ENCODE peak calls at places on chromosomes 16 and 17, in four cellular contexts. One of them, this sample, is unnamed.

GRCh38 chr17:40283662-40284061 is 4.0 kb upstream of the CDC6 start:
- DNase-seq in ascending aorta: no peak
- DNase-seq in CD8-positive, alpha-beta T cell: no peak
- DNase-seq in GM12878: no peak
- DNase-seq in this sample: no peak

GRCh38 chr16:35308674-35309073 is 1849.3 kb downstream of the TP53TG3F start:
- DNase-seq in ascending aorta: no peak
- DNase-seq in CD8-positive, alpha-beta T cell: no peak
- DNase-seq in GM12878: no peak
- DNase-seq in this sample: no peak

GRCh38 chr17:37672545-37673078 is 29.4 kb upstream of the DDX52 start:
- DNase-seq in ascending aorta: no peak
- DNase-seq in CD8-positive, alpha-beta T cell: no peak
- DNase-seq in GM12878: no peak
- DNase-seq in this sample: no peak

GRCh38 chr16:85055503-85056210 is 28.1 kb downstream of the KIAA0513 start:
- DNase-seq in ascending aorta: peak; percentile 49
- DNase-seq in CD8-positive, alpha-beta T cell: peak; percentile 91
- DNase-seq in GM12878: peak; percentile 92
- DNase-seq in this sample: peak; percentile 62

GRCh38 chr16:50666658-50667496 is 14.2 kb downstream of the SNX20 start:
- DNase-seq in ascending aorta: no peak
- DNase-seq in CD8-positive, alpha-beta T cell: peak; percentile 52
- DNase-seq in GM12878: peak; percentile 58
- DNase-seq in this sample: no peak

GRCh38 chr16:49048557-49048956 is 233.1 kb downstream of the CBLN1 start:
- DNase-seq in ascending aorta: no peak
- DNase-seq in CD8-positive, alpha-beta T cell: no peak
- DNase-seq in GM12878: no peak
- DNase-seq in this sample: no peak

GRCh38 chr16:56841659-56842058 is 23.3 kb upstream of the SLC12A3 start:
- DNase-seq in ascending aorta: no peak
- DNase-seq in CD8-positive, alpha-beta T cell: no peak
- DNase-seq in GM12878: no peak
- DNase-seq in this sample: no peak

GRCh38 chr16:79294568-79294967 is 306.0 kb downstream of the MAF start:
- DNase-seq in ascending aorta: no peak
- DNase-seq in CD8-positive, alpha-beta T cell: no peak
- DNase-seq in GM12878: no peak
- DNase-seq in this sample: no peak

GRCh38 chr16:78770353-78771091 is 671.1 kb downstream of the WWOX start:
- DNase-seq in ascending aorta: no peak
- DNase-seq in CD8-positive, alpha-beta T cell: peak; percentile 71
- DNase-seq in GM12878: no peak
- DNase-seq in this sample: peak; percentile 86

GRCh38 chr16:87317766-87318121 is 552 bp upstream of the C16orf95 start:
- DNase-seq in ascending aorta: no peak
- DNase-seq in CD8-positive, alpha-beta T cell: no peak
- DNase-seq in GM12878: no peak
- DNase-seq in this sample: peak; percentile 69

GRCh38 chr16:53090591-53091507 is 36.1 kb downstream of the CHD9 start:
- DNase-seq in ascending aorta: peak; percentile 86
- DNase-seq in CD8-positive, alpha-beta T cell: peak; percentile 23
- DNase-seq in GM12878: peak; percentile 59
- DNase-seq in this sample: peak; percentile 87

GRCh38 chr17:80263253-80264047 is 2.8 kb downstream of the RNF213 start:
- DNase-seq in ascending aorta: peak; percentile 71
- DNase-seq in CD8-positive, alpha-beta T cell: peak; percentile 87
- DNase-seq in GM12878: peak; percentile 89
- DNase-seq in this sample: peak; percentile 90

GRCh38 chr17:49889500-49889899 is 41.6 kb upstream of the TAC4 start:
- DNase-seq in ascending aorta: no peak
- DNase-seq in CD8-positive, alpha-beta T cell: no peak
- DNase-seq in GM12878: no peak
- DNase-seq in this sample: no peak

GRCh38 chr16:31362476-31363405 is 7.8 kb downstream of the ITGAX start:
- DNase-seq in ascending aorta: no peak
- DNase-seq in CD8-positive, alpha-beta T cell: no peak
- DNase-seq in GM12878: no peak
- DNase-seq in this sample: no peak

GRCh38 chr16:16073884-16074781 is 124.7 kb downstream of the ABCC1 start:
- DNase-seq in ascending aorta: no peak
- DNase-seq in CD8-positive, alpha-beta T cell: no peak
- DNase-seq in GM12878: no peak
- DNase-seq in this sample: peak; percentile 42

GRCh38 chr16:23754594-23755483 is at the start of gene CHP2:
- DNase-seq in ascending aorta: no peak
- DNase-seq in CD8-positive, alpha-beta T cell: no peak
- DNase-seq in GM12878: no peak
- DNase-seq in this sample: peak; percentile 26

GRCh38 chr17:20073056-20073979 is 64.2 kb downstream of the SPECC1 start:
- DNase-seq in ascending aorta: no peak
- DNase-seq in CD8-positive, alpha-beta T cell: peak; percentile 38
- DNase-seq in GM12878: no peak
- DNase-seq in this sample: peak; percentile 56

GRCh38 chr16:376817-377418 is 4.9 kb downstream of the PGAP6 start:
- DNase-seq in ascending aorta: no peak
- DNase-seq in CD8-positive, alpha-beta T cell: peak; percentile 10
- DNase-seq in GM12878: no peak
- DNase-seq in this sample: no peak

GRCh38 chr16:78362736-78363135 is 263.3 kb downstream of the WWOX start:
- DNase-seq in ascending aorta: no peak
- DNase-seq in CD8-positive, alpha-beta T cell: no peak
- DNase-seq in GM12878: no peak
- DNase-seq in this sample: no peak

GRCh38 chr17:59853168-59853918 is 39.4 kb downstream of the TUBD1 start:
- DNase-seq in ascending aorta: no peak
- DNase-seq in CD8-positive, alpha-beta T cell: peak; percentile 46
- DNase-seq in GM12878: no peak
- DNase-seq in this sample: no peak

GRCh38 chr17:82781894-82782274 is 30.0 kb downstream of the TBCD start:
- DNase-seq in ascending aorta: no peak
- DNase-seq in CD8-positive, alpha-beta T cell: peak; percentile 87
- DNase-seq in GM12878: peak; percentile 17
- DNase-seq in this sample: peak; percentile 82

GRCh38 chr17:4329838-4330237 is 36.6 kb downstream of the UBE2G1 start:
- DNase-seq in ascending aorta: no peak
- DNase-seq in CD8-positive, alpha-beta T cell: no peak
- DNase-seq in GM12878: no peak
- DNase-seq in this sample: no peak

GRCh38 chr16:17368951-17369350 is 101.8 kb downstream of the XYLT1 start:
- DNase-seq in ascending aorta: no peak
- DNase-seq in CD8-positive, alpha-beta T cell: peak; percentile 45
- DNase-seq in GM12878: no peak
- DNase-seq in this sample: no peak

GRCh38 chr17:81917565-81918332 is at the start of gene SIRT7:
- DNase-seq in ascending aorta: no peak
- DNase-seq in CD8-positive, alpha-beta T cell: peak; percentile 83
- DNase-seq in GM12878: peak; percentile 45
- DNase-seq in this sample: peak; percentile 75

GRCh38 chr16:30395992-30396560 is 856 bp downstream of the ZNF48 start:
- DNase-seq in ascending aorta: no peak
- DNase-seq in CD8-positive, alpha-beta T cell: no peak
- DNase-seq in GM12878: no peak
- DNase-seq in this sample: no peak

GRCh38 chr16:66961065-66961744 is at the start of gene CES3:
- DNase-seq in ascending aorta: no peak
- DNase-seq in CD8-positive, alpha-beta T cell: peak; percentile 56
- DNase-seq in GM12878: no peak
- DNase-seq in this sample: peak; percentile 83
- TF ChIP-seq CTCF in ascending aorta: no peak
- TF ChIP-seq CTCF in CD8-positive, alpha-beta T cell: peak; percentile 57
- TF ChIP-seq CTCF in GM12878: peak; percentile 91
- TF ChIP-seq CTCF in this sample: peak; percentile 64

GRCh38 chr16:65534121-65534528 is 412.3 kb upstream of the CDH11 start:
- DNase-seq in ascending aorta: no peak
- DNase-seq in CD8-positive, alpha-beta T cell: no peak
- DNase-seq in GM12878: no peak
- DNase-seq in this sample: no peak

GRCh38 chr16:65531475-65531874 is 409.6 kb upstream of the CDH11 start:
- DNase-seq in ascending aorta: no peak
- DNase-seq in CD8-positive, alpha-beta T cell: no peak
- DNase-seq in GM12878: no peak
- DNase-seq in this sample: no peak

GRCh38 chr16:65532846-65533245 is 411.0 kb upstream of the CDH11 start:
- DNase-seq in ascending aorta: no peak
- DNase-seq in CD8-positive, alpha-beta T cell: no peak
- DNase-seq in GM12878: no peak
- DNase-seq in this sample: no peak

GRCh38 chr16:65537336-65537735 is 415.5 kb upstream of the CDH11 start:
- DNase-seq in ascending aorta: no peak
- DNase-seq in CD8-positive, alpha-beta T cell: no peak
- DNase-seq in GM12878: no peak
- DNase-seq in this sample: no peak

DNA sequence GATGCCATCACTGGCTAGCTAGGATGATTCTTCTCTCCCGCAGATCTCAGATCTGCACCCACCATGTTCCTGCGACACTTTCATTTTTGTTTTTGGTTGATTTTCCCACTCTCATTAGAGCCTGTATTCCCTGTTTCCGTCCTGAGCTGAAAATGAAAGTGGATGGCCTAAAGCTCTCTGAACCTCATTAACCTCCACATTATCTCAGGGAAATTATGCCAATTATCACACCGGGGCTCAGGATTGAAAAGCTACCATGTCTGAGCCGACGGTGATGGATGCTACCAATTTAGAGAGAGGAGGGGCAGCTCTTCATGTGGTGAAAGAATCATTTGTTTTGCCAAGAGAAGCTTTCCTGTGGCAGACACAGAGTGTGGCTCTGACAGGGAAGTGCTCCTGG is 410.4 kb upstream of the CDH11 start:
- DNase-seq in ascending aorta: no peak
- DNase-seq in CD8-positive, alpha-beta T cell: no peak
- DNase-seq in GM12878: no peak
- DNase-seq in this sample: no peak
- H3K4me3 ChIP-seq in ascending aorta: no peak overlapping the region
- H3K4me3 ChIP-seq in CD8-positive, alpha-beta T cell: no peak overlapping the region
- H3K4me3 ChIP-seq in GM12878: no peak overlapping the region
- H3K4me3 ChIP-seq in this sample: no peak overlapping the region

GRCh38 chr16:12902511-12903324 is 1.3 kb downstream of the SHISA9 start:
- DNase-seq in ascending aorta: no peak
- DNase-seq in CD8-positive, alpha-beta T cell: no peak
- DNase-seq in GM12878: no peak
- DNase-seq in this sample: no peak
- H3K27ac ChIP-seq in ascending aorta: no peak overlapping the region
- H3K27ac ChIP-seq in CD8-positive, alpha-beta T cell: no peak overlapping the region
- H3K27ac ChIP-seq in GM12878: no peak overlapping the region
- H3K27ac ChIP-seq in this sample: no peak overlapping the region

GRCh38 chr16:27748868-27749546 is 199.1 kb downstream of the KATNIP start:
- DNase-seq in ascending aorta: no peak
- DNase-seq in CD8-positive, alpha-beta T cell: peak; percentile 44
- DNase-seq in GM12878: peak; percentile 1
- DNase-seq in this sample: peak; percentile 40
- TF ChIP-seq CTCF in ascending aorta: no peak
- TF ChIP-seq CTCF in CD8-positive, alpha-beta T cell: no peak
- TF ChIP-seq CTCF in GM12878: peak; percentile 31
- TF ChIP-seq CTCF in this sample: no peak